ENCODE peak calls at places on chromosomes 13 and 19, in four cellular contexts. Y is RWPE1, R is breast epithelium, Q is cardiac muscle cell. G is an unnamed sample.

GRCh38 chr13:77056382-77056781 is 29.4 kb upstream of the FBXL3 start:
- DNase-seq in Y (no peak), R (no peak), Q (no peak), G (no peak)

GRCh38 chr19:366951-367350 is 22.4 kb upstream of the MIER2 start:
- DNase-seq in Y (no peak), R (no peak), Q (no peak), G (no peak)

GRCh38 chr13:101545521-101545920 is 93.0 kb downstream of the ITGBL1 start:
- DNase-seq in Y (no peak), R (no peak), Q (no peak), G (no peak)

GRCh38 chr13:23552661-23553060 is 17.6 kb upstream of the TNFRSF19 start:
- DNase-seq in Y (no peak), R (no peak), Q (no peak), G (no peak)

GRCh38 chr19:16853066-16853465 is 23.9 kb downstream of the SIN3B start:
- DNase-seq in Y (no peak), R (no peak), Q (no peak), G (no peak)

GRCh38 chr19:48121066-48121465 is 10.4 kb upstream of the PLA2G4C start:
- DNase-seq in Y (no peak), R (no peak), Q (no peak), G (no peak)

GRCh38 chr19:16497042-16497441 is 848 bp downstream of the C19orf44 start:
- DNase-seq in Y (no peak), R (no peak), Q (no peak), G (no peak)

GRCh38 chr13:42991892-42992584 is at the start of gene EPSTI1:
- DNase-seq in Y (peak), R (peak), Q (peak), G (no peak)

GRCh38 chr13:45149964-45150363 is 29.7 kb downstream of the GTF2F2 start:
- DNase-seq in Y (no peak), R (no peak), Q (no peak), G (no peak)

GRCh38 chr13:80547885-80548284 is 207.0 kb upstream of the SPRY2 start:
- DNase-seq in Y (no peak), R (no peak), Q (no peak), G (no peak)

GRCh38 chr13:98584668-98585397 is 7.9 kb upstream of the STK24 start:
- DNase-seq in Y (no peak), R (no peak), Q (no peak), G (no peak)

GRCh38 chr19:16874250-16874977 is 14.4 kb upstream of the F2RL3 start:
- DNase-seq in Y (no peak), R (no peak), Q (no peak), G (no peak)

GRCh38 chr19:57803594-57804325 is 11.0 kb downstream of the ZNF552 start:
- DNase-seq in Y (peak), R (no peak), Q (peak), G (no peak)

GRCh38 chr13:103056008-103056407 is 10.2 kb downstream of the SLC10A2 start:
- DNase-seq in Y (no peak), R (no peak), Q (no peak), G (no peak)

GRCh38 chr19:1366899-1367870 is 16.5 kb upstream of the NDUFS7 start:
- DNase-seq in Y (no peak), R (no peak), Q (no peak), G (no peak)

GRCh38 chr13:45385912-45386311 is 32.3 kb downstream of the SLC25A30 start:
- DNase-seq in Y (no peak), R (no peak), Q (no peak), G (no peak)

GRCh38 chr13:29810145-29810742 is 40.2 kb downstream of the UBL3 start:
- DNase-seq in Y (no peak), R (no peak), Q (no peak), G (no peak)

GRCh38 chr19:40815223-40815622 is 16.2 kb downstream of the EGLN2 start:
- DNase-seq in Y (no peak), R (no peak), Q (no peak), G (no peak)
- H3K27ac ChIP-seq in Y (no peak), R (no peak), Q (no peak), G (no peak)

GRCh38 chr19:41869374-41869955 is 7.6 kb upstream of the CD79A start:
- DNase-seq in Y (no peak), R (no peak), Q (no peak), G (no peak)

GRCh38 chr19:41872384-41872774 is 4.7 kb upstream of the CD79A start:
- DNase-seq in Y (no peak), R (no peak), Q (no peak), G (no peak)

GRCh38 chr19:41870401-41870873 is 6.6 kb upstream of the CD79A start:
- DNase-seq in Y (no peak), R (no peak), Q (no peak), G (no peak)

GRCh38 chr19:41871573-41872383 is 5.3 kb upstream of the CD79A start:
- DNase-seq in Y (no peak), R (no peak), Q (no peak), G (no peak)

GRCh38 chr19:41872775-41873647 is 4.1 kb upstream of the CD79A start:
- DNase-seq in Y (peak), R (peak), Q (peak), G (peak)
- H3K27ac ChIP-seq in Y (peak), R (no peak), Q (peak), G (no peak)

DNA sequence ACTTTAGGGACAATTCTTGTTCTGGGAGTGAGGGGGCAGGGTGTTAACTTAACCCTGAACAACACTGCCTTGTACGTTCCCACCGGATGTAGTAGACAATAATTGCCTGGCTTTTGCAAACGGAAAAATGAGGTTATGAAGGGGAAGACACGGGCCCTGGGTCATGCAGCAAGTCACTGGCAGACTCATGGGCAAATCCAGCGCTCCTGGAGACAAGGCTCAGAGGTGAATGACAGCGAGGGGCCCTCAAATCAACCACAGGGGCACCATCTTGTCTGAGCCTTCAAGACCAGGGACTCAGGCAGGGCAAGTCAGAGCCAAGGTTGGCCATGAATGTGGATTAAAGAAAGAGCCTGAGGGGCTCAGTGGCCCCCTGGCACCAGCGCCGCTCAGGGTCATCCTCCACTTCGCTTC is 2.8 kb downstream of the RASA3 start:
- DNase-seq in Y (no peak), R (no peak), Q (no peak), G (no peak)
- H3K27ac ChIP-seq in Y (peak), R (peak), Q (no peak), G (no peak)

GRCh38 chr13:32473650-32474049 is 45.7 kb upstream of the N4BP2L1 start:
- DNase-seq in Y (no peak), R (no peak), Q (no peak), G (no peak)
- H3K27ac ChIP-seq in Y (no peak), R (no peak), Q (no peak), G (no peak)

GRCh38 chr13:51826606-51827005 is 18.4 kb downstream of the TMEM272 start:
- DNase-seq in Y (no peak), R (no peak), Q (no peak), G (no peak)
- H3K27ac ChIP-seq in Y (no peak), R (peak), Q (no peak), G (no peak)

GRCh38 chr19:5097331-5097930 is 128.5 kb downstream of the KDM4B start:
- DNase-seq in Y (no peak), R (no peak), Q (no peak), G (no peak)
- H3K27ac ChIP-seq in Y (no peak), R (no peak), Q (no peak), G (no peak)

DNA sequence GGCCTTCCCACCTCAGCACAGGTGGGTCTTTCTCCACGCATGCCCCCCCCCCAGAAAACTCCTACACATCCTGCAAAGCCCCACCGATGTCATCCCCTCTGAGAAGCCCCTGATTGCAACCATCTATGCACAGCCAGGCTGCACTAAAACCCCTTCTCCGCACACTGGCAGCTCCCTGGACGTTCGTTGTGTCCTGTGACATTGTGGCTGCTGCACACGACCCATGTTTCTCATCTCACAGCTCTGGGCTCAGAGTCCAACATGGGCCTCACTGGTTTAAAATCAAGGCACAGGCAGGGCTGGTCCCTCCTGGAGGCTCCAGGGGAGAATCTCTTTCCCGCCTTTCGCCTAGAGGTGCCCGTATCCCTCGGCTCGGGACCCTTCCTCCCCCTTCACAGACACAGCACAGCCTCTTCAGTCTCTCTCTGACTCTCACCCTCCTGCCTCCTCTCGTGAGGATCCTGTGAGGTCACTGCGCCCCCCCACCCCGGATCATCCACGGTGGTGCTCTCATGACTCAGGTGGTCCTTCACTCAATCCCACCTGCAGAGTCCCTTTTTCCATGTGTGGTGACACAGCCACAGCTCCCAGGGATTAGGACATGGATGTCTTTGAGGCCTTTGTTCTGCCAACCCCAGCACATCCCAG is 71.2 kb downstream of the GADD45B start:
- DNase-seq in Y (no peak), R (no peak), Q (no peak), G (no peak)
- H3K27ac ChIP-seq in Y (peak), R (peak), Q (peak), G (peak)

DNA sequence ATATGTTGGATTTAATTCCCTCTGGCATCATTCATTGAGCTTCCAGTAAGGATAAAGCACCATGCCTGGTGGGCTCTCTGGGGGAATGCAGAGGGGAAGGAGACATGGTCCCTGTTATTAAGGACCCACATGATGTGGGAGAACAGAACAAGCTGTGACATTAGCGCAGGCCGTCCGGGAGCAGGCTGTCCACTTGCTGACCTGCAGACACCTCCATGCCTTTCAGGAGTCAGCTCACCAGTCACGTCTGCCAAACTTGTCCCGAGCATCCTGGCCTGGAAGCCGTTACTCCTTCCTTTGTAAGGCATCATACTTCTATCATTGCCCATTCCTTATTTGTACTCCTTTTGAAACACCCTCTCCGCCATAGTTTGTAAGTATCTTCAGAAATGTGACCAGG is 23.4 kb downstream of the B3GLCT start:
- DNase-seq in Y (no peak), R (no peak), Q (no peak), G (no peak)
- H3K27ac ChIP-seq in Y (no peak), R (no peak), Q (no peak), G (no peak)

GRCh38 chr13:37403776-37404497 is 194.6 kb downstream of the POSTN start:
- DNase-seq in Y (no peak), R (no peak), Q (no peak), G (no peak)
- H3K27ac ChIP-seq in Y (no peak), R (no peak), Q (no peak), G (no peak)

DNA sequence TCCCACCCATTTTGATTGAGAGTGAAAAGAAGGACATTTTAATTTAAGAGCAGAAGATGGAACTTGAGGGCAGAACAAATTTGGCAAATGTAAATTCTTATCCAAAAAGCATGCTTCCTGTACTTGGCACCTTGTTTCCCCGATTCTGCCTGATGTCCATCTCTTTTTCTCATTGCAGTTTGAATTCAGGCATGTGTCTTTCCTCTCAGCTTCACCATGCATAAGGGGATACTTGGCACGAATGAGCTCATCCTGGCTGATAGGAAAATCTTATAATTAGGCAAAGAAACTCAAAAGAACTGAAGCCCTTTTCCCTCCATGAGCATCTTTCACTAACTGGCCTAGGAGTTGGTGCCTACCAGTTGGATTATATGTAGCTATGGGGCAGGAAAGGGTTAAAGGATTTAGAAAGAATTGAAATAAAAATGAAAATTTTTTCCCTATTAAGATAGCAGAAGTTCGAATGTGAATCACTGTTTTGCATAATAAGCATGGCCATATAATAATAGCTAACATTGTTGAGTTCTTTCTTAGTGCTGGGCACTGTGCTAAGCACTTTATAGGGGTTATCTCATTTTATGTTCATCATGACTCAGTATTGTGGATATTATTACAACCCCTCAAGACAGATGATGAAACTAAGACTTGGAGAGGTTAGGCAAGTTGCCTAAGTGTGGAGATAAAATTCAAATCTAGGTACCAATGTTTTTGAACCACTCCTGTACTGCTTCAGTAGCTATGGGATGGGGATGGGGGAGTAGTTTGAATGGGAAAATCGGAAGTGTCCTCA is 386.7 kb downstream of the KCNRG start:
- DNase-seq in Y (no peak), R (no peak), Q (no peak), G (no peak)
- H3K27ac ChIP-seq in Y (no peak), R (no peak), Q (no peak), G (peak)

G was measured in caudate nucleus.